ENCODE peak calls at places on chromosomes 7 and 10, in six cellular contexts. One of them, this sample, is unnamed.

GRCh38 chr10:48533951-48534720 is 70.7 kb downstream of the ARHGAP22 start:
- DNase-seq in GM12891: no peak
- DNase-seq in AG04450: no peak
- DNase-seq in GM23338: peak
- DNase-seq in nephron progenitor cell: no peak
- DNase-seq in NCI-H446: no peak
- DNase-seq in this sample: no peak

GRCh38 chr7:121624922-121625321 is 228.8 kb upstream of the FAM3C start:
- DNase-seq in AG04450: no peak
- DNase-seq in GM23338: no peak
- DNase-seq in nephron progenitor cell: no peak
- DNase-seq in NCI-H446: no peak
- DNase-seq in GM12891: no peak
- DNase-seq in this sample: no peak

GRCh38 chr7:132255898-132256297 is 320.4 kb downstream of the PLXNA4 start:
- DNase-seq in GM23338: no peak
- DNase-seq in nephron progenitor cell: no peak
- DNase-seq in NCI-H446: peak
- DNase-seq in GM12891: no peak
- DNase-seq in AG04450: no peak
- DNase-seq in this sample: no peak

GRCh38 chr10:13759167-13759566 is 172.4 kb downstream of the PRPF18 start:
- DNase-seq in nephron progenitor cell: peak
- DNase-seq in NCI-H446: no peak
- DNase-seq in GM23338: peak
- DNase-seq in GM12891: no peak
- DNase-seq in AG04450: no peak
- DNase-seq in this sample: no peak

GRCh38 chr7:129091484-129092002 is 36.6 kb upstream of the TNPO3 start:
- DNase-seq in GM12891: peak
- DNase-seq in GM23338: peak
- DNase-seq in AG04450: peak
- DNase-seq in nephron progenitor cell: peak
- DNase-seq in NCI-H446: peak
- DNase-seq in this sample: peak

GRCh38 chr10:21634599-21635365 is 100.8 kb downstream of the MLLT10 start:
- DNase-seq in nephron progenitor cell: no peak
- DNase-seq in NCI-H446: no peak
- DNase-seq in GM23338: no peak
- DNase-seq in GM12891: no peak
- DNase-seq in AG04450: no peak
- DNase-seq in this sample: no peak

GRCh38 chr10:79393924-79394610 is 46.8 kb downstream of the PPIF start:
- DNase-seq in GM12891: no peak
- DNase-seq in NCI-H446: no peak
- DNase-seq in GM23338: no peak
- DNase-seq in AG04450: no peak
- DNase-seq in nephron progenitor cell: no peak
- DNase-seq in this sample: no peak

GRCh38 chr10:114479307-114479706 is 75.0 kb upstream of the AFAP1L2 start:
- DNase-seq in GM23338: no peak
- DNase-seq in nephron progenitor cell: no peak
- DNase-seq in GM12891: no peak
- DNase-seq in AG04450: no peak
- DNase-seq in NCI-H446: no peak
- DNase-seq in this sample: no peak

GRCh38 chr10:110446277-110446676 is 51.4 kb upstream of the DUSP5 start:
- DNase-seq in GM12891: no peak
- DNase-seq in nephron progenitor cell: no peak
- DNase-seq in AG04450: no peak
- DNase-seq in NCI-H446: no peak
- DNase-seq in GM23338: no peak
- DNase-seq in this sample: no peak

GRCh38 chr10:23530079-23530478 is 91.2 kb downstream of the OTUD1 start:
- DNase-seq in AG04450: no peak
- DNase-seq in NCI-H446: no peak
- DNase-seq in GM23338: no peak
- DNase-seq in GM12891: no peak
- DNase-seq in nephron progenitor cell: no peak
- DNase-seq in this sample: no peak

GRCh38 chr7:22992874-22993840 is 20.8 kb downstream of the HYCC1 start:
- DNase-seq in GM12891: no peak
- DNase-seq in AG04450: no peak
- DNase-seq in GM23338: no peak
- DNase-seq in NCI-H446: no peak
- DNase-seq in nephron progenitor cell: no peak
- DNase-seq in this sample: no peak

GRCh38 chr10:99612167-99612831 is 7.9 kb downstream of the SLC25A28 start:
- DNase-seq in GM23338: peak
- DNase-seq in AG04450: peak
- DNase-seq in nephron progenitor cell: peak
- DNase-seq in GM12891: peak
- DNase-seq in NCI-H446: peak
- DNase-seq in this sample: peak

GRCh38 chr7:78924581-78924980 is 528.9 kb downstream of the MAGI2 start:
- DNase-seq in nephron progenitor cell: no peak
- DNase-seq in GM12891: no peak
- DNase-seq in AG04450: no peak
- DNase-seq in NCI-H446: peak
- DNase-seq in GM23338: peak
- DNase-seq in this sample: no peak

GRCh38 chr10:110498982-110499795 is 1.5 kb downstream of the DUSP5 start:
- DNase-seq in NCI-H446: peak
- DNase-seq in nephron progenitor cell: peak
- DNase-seq in AG04450: peak
- DNase-seq in GM12891: no peak
- DNase-seq in GM23338: peak
- DNase-seq in this sample: no peak

GRCh38 chr7:137130751-137131158 is 212.8 kb downstream of the PTN start:
- DNase-seq in NCI-H446: no peak
- DNase-seq in AG04450: peak
- DNase-seq in nephron progenitor cell: no peak
- DNase-seq in GM23338: peak
- DNase-seq in GM12891: no peak
- DNase-seq in this sample: no peak

GRCh38 chr10:125261491-125262186 is 101.3 kb upstream of the CTBP2 start:
- DNase-seq in NCI-H446: no peak
- DNase-seq in GM12891: no peak
- DNase-seq in nephron progenitor cell: no peak
- DNase-seq in AG04450: no peak
- DNase-seq in GM23338: no peak
- DNase-seq in this sample: no peak

GRCh38 chr7:51034531-51035264 is 252.0 kb upstream of the GRB10 start:
- DNase-seq in nephron progenitor cell: no peak
- DNase-seq in NCI-H446: no peak
- DNase-seq in AG04450: peak
- DNase-seq in GM12891: no peak
- DNase-seq in GM23338: peak
- DNase-seq in this sample: no peak

GRCh38 chr10:13717936-13718772 is 131.4 kb downstream of the PRPF18 start:
- DNase-seq in GM12891: no peak
- DNase-seq in NCI-H446: peak
- DNase-seq in GM23338: no peak
- DNase-seq in AG04450: peak
- DNase-seq in nephron progenitor cell: no peak
- DNase-seq in this sample: no peak

GRCh38 chr10:3756360-3756740 is 28.7 kb downstream of the KLF6 start:
- DNase-seq in GM12891: no peak
- DNase-seq in NCI-H446: no peak
- DNase-seq in GM23338: no peak
- DNase-seq in AG04450: no peak
- DNase-seq in nephron progenitor cell: no peak
- DNase-seq in this sample: no peak

GRCh38 chr10:22022257-22023051 is 18.9 kb upstream of the DNAJC1 start:
- DNase-seq in nephron progenitor cell: no peak
- DNase-seq in NCI-H446: peak
- DNase-seq in GM12891: no peak
- DNase-seq in AG04450: no peak
- DNase-seq in GM23338: no peak
- DNase-seq in this sample: no peak

GRCh38 chr7:389911-390601 is 100.1 kb downstream of the FOXL3 start:
- DNase-seq in GM23338: no peak
- DNase-seq in nephron progenitor cell: no peak
- DNase-seq in NCI-H446: no peak
- DNase-seq in AG04450: no peak
- DNase-seq in GM12891: no peak
- DNase-seq in this sample: peak

GRCh38 chr7:79936281-79936983 is 198.2 kb upstream of the GNAI1 start:
- DNase-seq in AG04450: no peak
- DNase-seq in nephron progenitor cell: no peak
- DNase-seq in GM23338: no peak
- DNase-seq in NCI-H446: peak
- DNase-seq in GM12891: no peak
- DNase-seq in this sample: no peak

GRCh38 chr7:53095731-53096501 is 60.5 kb downstream of the POM121L12 start:
- DNase-seq in GM23338: no peak
- DNase-seq in GM12891: no peak
- DNase-seq in nephron progenitor cell: no peak
- DNase-seq in NCI-H446: no peak
- DNase-seq in AG04450: no peak
- DNase-seq in this sample: no peak

GRCh38 chr7:123714296-123715080 is 34.3 kb downstream of the WASL start:
- DNase-seq in AG04450: peak
- DNase-seq in GM23338: no peak
- DNase-seq in nephron progenitor cell: no peak
- DNase-seq in GM12891: no peak
- DNase-seq in NCI-H446: no peak
- DNase-seq in this sample: no peak

This sample was measured in 8988T.